ENCODE peak calls at places on chromosomes 13 and 19, in eight cellular contexts. One of them, this sample, is unnamed.

GRCh38 chr13:79044415-79044814 is 361.6 kb downstream of the RBM26 start:
- DNase-seq in stomach: no peak
- DNase-seq in testis: no peak
- DNase-seq in dorsolateral prefrontal cortex: no peak
- DNase-seq in natural killer cell: no peak
- DNase-seq in sigmoid colon: no peak
- DNase-seq in ovary: no peak
- DNase-seq in neural crest cell: no peak
- DNase-seq in this sample: no peak

GRCh38 chr19:16660763-16661479 is at the start of gene TMEM38A:
- DNase-seq in neural crest cell: peak; percentile 8
- DNase-seq in ovary: peak; percentile 68
- DNase-seq in dorsolateral prefrontal cortex: peak; percentile 56
- DNase-seq in sigmoid colon: peak; percentile 71
- DNase-seq in testis: peak; percentile 36
- DNase-seq in natural killer cell: peak; percentile 52
- DNase-seq in stomach: peak; percentile 72
- DNase-seq in this sample: peak; percentile 54

GRCh38 chr19:49347835-49348234 is 12.6 kb downstream of the CD37 start:
- DNase-seq in sigmoid colon: no peak
- DNase-seq in ovary: no peak
- DNase-seq in dorsolateral prefrontal cortex: no peak
- DNase-seq in neural crest cell: no peak
- DNase-seq in testis: peak; percentile 54
- DNase-seq in natural killer cell: no peak
- DNase-seq in stomach: no peak
- DNase-seq in this sample: no peak

GRCh38 chr19:16714702-16715294 is 4.8 kb upstream of the NWD1 start:
- DNase-seq in testis: peak; percentile 80
- DNase-seq in neural crest cell: peak; percentile 66
- DNase-seq in natural killer cell: peak; percentile 40
- DNase-seq in dorsolateral prefrontal cortex: peak; percentile 64
- DNase-seq in ovary: peak; percentile 53
- DNase-seq in stomach: peak; percentile 64
- DNase-seq in sigmoid colon: no peak
- DNase-seq in this sample: peak; percentile 67

GRCh38 chr13:108227651-108228272 is 9.6 kb downstream of the ABHD13 start:
- DNase-seq in natural killer cell: no peak
- DNase-seq in neural crest cell: peak; percentile 24
- DNase-seq in stomach: no peak
- DNase-seq in dorsolateral prefrontal cortex: no peak
- DNase-seq in ovary: no peak
- DNase-seq in sigmoid colon: no peak
- DNase-seq in testis: no peak
- DNase-seq in this sample: no peak

GRCh38 chr13:72990883-72991282 is 67.9 kb upstream of the KLF5 start:
- DNase-seq in sigmoid colon: no peak
- DNase-seq in dorsolateral prefrontal cortex: no peak
- DNase-seq in stomach: no peak
- DNase-seq in natural killer cell: no peak
- DNase-seq in testis: no peak
- DNase-seq in neural crest cell: no peak
- DNase-seq in ovary: no peak
- DNase-seq in this sample: no peak

GRCh38 chr13:50016421-50016820 is 1.2 kb downstream of the KCNRG start:
- DNase-seq in stomach: no peak
- DNase-seq in testis: no peak
- DNase-seq in ovary: no peak
- DNase-seq in neural crest cell: no peak
- DNase-seq in dorsolateral prefrontal cortex: no peak
- DNase-seq in natural killer cell: no peak
- DNase-seq in sigmoid colon: no peak
- DNase-seq in this sample: no peak

GRCh38 chr13:97934590-97934989 is 18.9 kb upstream of the IPO5 start:
- DNase-seq in stomach: no peak
- DNase-seq in neural crest cell: peak; percentile 4
- DNase-seq in dorsolateral prefrontal cortex: no peak
- DNase-seq in sigmoid colon: no peak
- DNase-seq in natural killer cell: no peak
- DNase-seq in testis: peak; percentile 63
- DNase-seq in ovary: no peak
- DNase-seq in this sample: no peak

GRCh38 chr13:73401769-73402168 is 343.0 kb downstream of the KLF5 start:
- DNase-seq in stomach: no peak
- DNase-seq in testis: no peak
- DNase-seq in dorsolateral prefrontal cortex: no peak
- DNase-seq in neural crest cell: no peak
- DNase-seq in sigmoid colon: no peak
- DNase-seq in natural killer cell: no peak
- DNase-seq in ovary: no peak
- DNase-seq in this sample: no peak

GRCh38 chr13:41199526-41199925 is 5.2 kb upstream of the KBTBD7 start:
- DNase-seq in dorsolateral prefrontal cortex: no peak
- DNase-seq in testis: no peak
- DNase-seq in natural killer cell: no peak
- DNase-seq in stomach: no peak
- DNase-seq in sigmoid colon: no peak
- DNase-seq in ovary: no peak
- DNase-seq in neural crest cell: no peak
- DNase-seq in this sample: no peak

GRCh38 chr19:41939861-41940442 is 11.7 kb upstream of the ERFL start:
- DNase-seq in neural crest cell: peak; percentile 49
- DNase-seq in ovary: no peak
- DNase-seq in natural killer cell: no peak
- DNase-seq in stomach: peak; percentile 43
- DNase-seq in dorsolateral prefrontal cortex: no peak
- DNase-seq in testis: peak; percentile 21
- DNase-seq in sigmoid colon: no peak
- DNase-seq in this sample: no peak

GRCh38 chr13:100811431-100811830 is 136.8 kb upstream of the TMTC4 start:
- DNase-seq in dorsolateral prefrontal cortex: no peak
- DNase-seq in natural killer cell: no peak
- DNase-seq in testis: no peak
- DNase-seq in stomach: no peak
- DNase-seq in sigmoid colon: no peak
- DNase-seq in ovary: no peak
- DNase-seq in neural crest cell: no peak
- DNase-seq in this sample: no peak

GRCh38 chr19:325937-326565 is 18.5 kb downstream of the MIER2 start:
- DNase-seq in testis: no peak
- DNase-seq in ovary: no peak
- DNase-seq in dorsolateral prefrontal cortex: peak; percentile 17
- DNase-seq in natural killer cell: no peak
- DNase-seq in sigmoid colon: no peak
- DNase-seq in neural crest cell: no peak
- DNase-seq in stomach: no peak
- DNase-seq in this sample: no peak

GRCh38 chr19:31537136-31537535 is 187.9 kb upstream of the TSHZ3 start:
- DNase-seq in testis: no peak
- DNase-seq in dorsolateral prefrontal cortex: no peak
- DNase-seq in stomach: no peak
- DNase-seq in natural killer cell: no peak
- DNase-seq in sigmoid colon: no peak
- DNase-seq in neural crest cell: no peak
- DNase-seq in ovary: no peak
- DNase-seq in this sample: no peak

GRCh38 chr19:40249201-40249600 is 22.7 kb upstream of the CCNP start:
- DNase-seq in natural killer cell: no peak
- DNase-seq in neural crest cell: no peak
- DNase-seq in stomach: no peak
- DNase-seq in ovary: no peak
- DNase-seq in testis: no peak
- DNase-seq in sigmoid colon: no peak
- DNase-seq in dorsolateral prefrontal cortex: no peak
- DNase-seq in this sample: no peak

GRCh38 chr19:38290631-38291147 is 13.4 kb upstream of the C19orf33 start:
- DNase-seq in sigmoid colon: no peak
- DNase-seq in stomach: peak; percentile 95
- DNase-seq in natural killer cell: no peak
- DNase-seq in dorsolateral prefrontal cortex: peak; percentile 69
- DNase-seq in neural crest cell: no peak
- DNase-seq in testis: no peak
- DNase-seq in ovary: no peak
- DNase-seq in this sample: no peak

GRCh38 chr13:112469071-112469745 is 93.1 kb downstream of the SPACA7 start:
- DNase-seq in stomach: no peak
- DNase-seq in neural crest cell: no peak
- DNase-seq in dorsolateral prefrontal cortex: no peak
- DNase-seq in natural killer cell: no peak
- DNase-seq in sigmoid colon: no peak
- DNase-seq in ovary: no peak
- DNase-seq in testis: no peak
- DNase-seq in this sample: no peak

GRCh38 chr13:40084934-40085333 is 429.5 kb downstream of the COG6 start:
- DNase-seq in neural crest cell: no peak
- DNase-seq in natural killer cell: no peak
- DNase-seq in dorsolateral prefrontal cortex: no peak
- DNase-seq in stomach: no peak
- DNase-seq in ovary: no peak
- DNase-seq in testis: no peak
- DNase-seq in sigmoid colon: no peak
- DNase-seq in this sample: no peak

GRCh38 chr19:53824134-53824611 is at the start of gene NLRP12:
- DNase-seq in dorsolateral prefrontal cortex: no peak
- DNase-seq in sigmoid colon: no peak
- DNase-seq in testis: no peak
- DNase-seq in natural killer cell: no peak
- DNase-seq in ovary: no peak
- DNase-seq in neural crest cell: no peak
- DNase-seq in stomach: no peak
- DNase-seq in this sample: no peak

GRCh38 chr19:51607920-51608562 is 22.2 kb downstream of the SIGLEC5 start:
- DNase-seq in stomach: peak; percentile 75
- DNase-seq in testis: peak; percentile 88
- DNase-seq in natural killer cell: peak; percentile 46
- DNase-seq in ovary: peak; percentile 54
- DNase-seq in neural crest cell: peak; percentile 93
- DNase-seq in sigmoid colon: no peak
- DNase-seq in dorsolateral prefrontal cortex: no peak
- DNase-seq in this sample: peak; percentile 45

GRCh38 chr19:41064974-41065569 is 23.2 kb upstream of the CYP2A13 start:
- DNase-seq in neural crest cell: no peak
- DNase-seq in natural killer cell: no peak
- DNase-seq in ovary: no peak
- DNase-seq in stomach: no peak
- DNase-seq in sigmoid colon: no peak
- DNase-seq in testis: peak; percentile 47
- DNase-seq in dorsolateral prefrontal cortex: no peak
- DNase-seq in this sample: no peak

DNA sequence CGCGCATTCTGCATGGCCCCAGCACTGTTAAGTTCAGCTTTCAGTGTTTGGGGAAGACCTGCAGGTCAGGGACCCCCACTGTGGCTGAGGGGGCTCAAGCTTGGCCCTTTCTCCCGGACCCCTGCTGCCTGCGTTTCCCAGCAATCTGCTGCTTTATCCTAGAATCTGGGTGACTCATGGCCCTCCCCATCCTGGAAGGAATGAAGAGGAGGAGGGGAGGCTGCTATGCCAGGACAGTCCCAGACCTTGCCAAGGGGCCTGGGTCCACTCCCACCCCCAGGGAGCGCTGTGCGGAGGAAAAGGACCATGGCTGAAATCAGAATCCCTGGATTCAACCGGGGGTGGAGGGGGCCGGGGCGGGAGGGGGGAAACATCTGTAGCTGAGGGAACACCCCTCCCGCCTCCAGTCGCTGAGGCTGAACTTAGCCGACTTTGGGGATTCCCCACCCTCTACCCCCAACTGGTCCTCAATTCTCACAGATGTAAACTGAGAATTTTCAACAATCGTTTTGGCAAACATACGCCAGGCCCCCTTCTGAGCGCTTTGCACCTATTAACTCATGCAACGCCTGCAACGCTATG is 20.6 kb downstream of the ZNF114 start:
- DNase-seq in sigmoid colon: no peak
- DNase-seq in dorsolateral prefrontal cortex: no peak
- DNase-seq in natural killer cell: no peak
- DNase-seq in neural crest cell: peak; percentile 42
- DNase-seq in stomach: no peak
- DNase-seq in testis: no peak
- DNase-seq in ovary: no peak
- DNase-seq in this sample: peak; percentile 32
- TF ChIP-seq CTCF in sigmoid colon: no peak
- TF ChIP-seq CTCF in dorsolateral prefrontal cortex: no peak
- TF ChIP-seq CTCF in natural killer cell: no peak
- TF ChIP-seq CTCF in neural crest cell: no peak
- TF ChIP-seq CTCF in stomach: no peak
- TF ChIP-seq CTCF in testis: no peak
- TF ChIP-seq CTCF in ovary: no peak
- TF ChIP-seq CTCF in this sample: no peak

DNA sequence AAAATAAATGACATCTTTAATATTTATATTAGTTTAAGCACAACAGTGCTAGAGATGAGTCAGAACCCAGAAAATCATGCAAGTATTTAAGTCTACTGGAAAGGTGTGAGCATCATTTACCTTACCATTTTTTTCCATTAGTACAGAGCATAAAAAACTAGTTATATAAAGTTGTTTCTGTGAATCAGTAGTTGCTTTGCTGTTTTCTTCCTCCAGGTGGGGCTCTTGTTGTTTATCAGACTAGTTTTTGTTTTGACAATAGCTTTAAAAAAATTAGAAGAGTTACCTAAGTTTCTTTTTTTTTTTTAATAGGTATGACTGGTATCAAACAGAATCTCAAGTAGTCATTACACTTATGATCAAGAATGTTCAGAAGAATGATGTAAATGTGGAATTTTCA is 12.7 kb downstream of the SUGT1 start:
- DNase-seq in dorsolateral prefrontal cortex: no peak
- DNase-seq in testis: no peak
- DNase-seq in natural killer cell: no peak
- DNase-seq in ovary: no peak
- DNase-seq in sigmoid colon: no peak
- DNase-seq in stomach: no peak
- DNase-seq in neural crest cell: no peak
- DNase-seq in this sample: no peak
- TF ChIP-seq CTCF in dorsolateral prefrontal cortex: no peak
- TF ChIP-seq CTCF in testis: no peak
- TF ChIP-seq CTCF in natural killer cell: peak; percentile 53
- TF ChIP-seq CTCF in ovary: no peak
- TF ChIP-seq CTCF in sigmoid colon: no peak
- TF ChIP-seq CTCF in stomach: peak; percentile 14
- TF ChIP-seq CTCF in neural crest cell: peak; percentile 68
- TF ChIP-seq CTCF in this sample: no peak

DNA sequence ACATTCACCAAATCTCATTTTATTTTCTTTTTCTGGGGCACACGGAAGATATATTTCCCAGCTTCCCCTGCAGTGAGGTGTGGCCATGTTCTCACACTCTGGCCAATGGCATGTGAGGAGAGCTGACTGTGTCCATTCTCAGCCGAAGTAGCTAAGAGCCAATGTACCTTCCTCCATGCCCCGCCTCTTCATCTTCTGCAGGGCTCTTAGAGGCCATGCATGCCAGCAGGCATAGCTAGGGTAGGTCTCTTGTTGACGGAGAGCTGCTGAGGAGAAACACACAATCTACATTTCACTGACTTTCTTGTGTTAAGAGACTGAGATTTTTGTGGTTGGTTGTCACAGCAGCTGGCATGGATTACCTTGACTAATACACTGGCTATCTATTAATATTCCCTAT is 9.8 kb upstream of the MICU2 start:
- DNase-seq in ovary: no peak
- DNase-seq in neural crest cell: no peak
- DNase-seq in stomach: no peak
- DNase-seq in natural killer cell: no peak
- DNase-seq in sigmoid colon: no peak
- DNase-seq in testis: no peak
- DNase-seq in dorsolateral prefrontal cortex: no peak
- DNase-seq in this sample: no peak
- TF ChIP-seq CTCF in ovary: no peak
- TF ChIP-seq CTCF in neural crest cell: no peak
- TF ChIP-seq CTCF in stomach: no peak
- TF ChIP-seq CTCF in natural killer cell: no peak
- TF ChIP-seq CTCF in sigmoid colon: no peak
- TF ChIP-seq CTCF in testis: no peak
- TF ChIP-seq CTCF in dorsolateral prefrontal cortex: no peak
- TF ChIP-seq CTCF in this sample: no peak

GRCh38 chr13:110138009-110138699 is 168.8 kb downstream of the COL4A1 start:
- DNase-seq in neural crest cell: no peak
- DNase-seq in testis: peak; percentile 53
- DNase-seq in sigmoid colon: peak; percentile 86
- DNase-seq in dorsolateral prefrontal cortex: peak; percentile 91
- DNase-seq in stomach: peak; percentile 55
- DNase-seq in ovary: peak; percentile 59
- DNase-seq in natural killer cell: peak; percentile 41
- DNase-seq in this sample: no peak
- TF ChIP-seq CTCF in neural crest cell: peak; percentile 6
- TF ChIP-seq CTCF in testis: no peak
- TF ChIP-seq CTCF in sigmoid colon: no peak
- TF ChIP-seq CTCF in dorsolateral prefrontal cortex: no peak
- TF ChIP-seq CTCF in stomach: no peak
- TF ChIP-seq CTCF in ovary: no peak
- TF ChIP-seq CTCF in natural killer cell: no peak
- TF ChIP-seq CTCF in this sample: no peak